ENCODE peak calls at places on chromosomes 13 and 19, in eight cellular contexts. T is HTR-8/SVneo, C is mucosa of gallbladder, B is posterior cingulate gyrus, E is nephron progenitor cell, O is ovary, Q is HL-60, W is neural crest cell. X is an unnamed sample.

GRCh38 chr19:2166741-2167738 is 3.3 kb downstream of the DOT1L start:
- DNase-seq in B (no peak), T (no peak), O (peak; percentile 87), C (peak; percentile 82), E (no peak), Q (no peak), W (no peak), X (no peak)

GRCh38 chr13:38017320-38017719 is 147.7 kb upstream of the TRPC4 start:
- DNase-seq in O (no peak), W (no peak), E (no peak), C (no peak), Q (no peak), T (no peak), B (no peak), X (no peak)

GRCh38 chr19:2887391-2887914 is 13.3 kb upstream of the ZNF57 start:
- DNase-seq in E (no peak), B (no peak), Q (peak; percentile 18), C (no peak), O (peak; percentile 39), T (peak; percentile 60), W (no peak), X (peak; percentile 17)

GRCh38 chr19:44876930-44877530 is 14.0 kb upstream of the TOMM40 start:
- DNase-seq in E (no peak), T (no peak), B (no peak), O (no peak), W (no peak), C (no peak), Q (peak; percentile 67), X (no peak)

GRCh38 chr19:50496189-50497029 is 14.6 kb downstream of the JOSD2 start:
- DNase-seq in C (no peak), T (no peak), W (peak; percentile 70), B (peak; percentile 83), Q (no peak), E (peak; percentile 42), O (no peak), X (no peak)

GRCh38 chr19:39607021-39607420 is 4.7 kb downstream of the LGALS13 start:
- DNase-seq in O (no peak), E (no peak), T (no peak), Q (no peak), C (no peak), W (no peak), B (no peak), X (no peak)

GRCh38 chr19:36100476-36100875 is 10.5 kb upstream of the OVOL3 start:
- DNase-seq in Q (no peak), O (no peak), T (no peak), E (no peak), C (no peak), B (no peak), W (no peak), X (no peak)

GRCh38 chr13:73167046-73167820 is 108.4 kb downstream of the KLF5 start:
- DNase-seq in C (no peak), E (no peak), B (no peak), O (no peak), T (no peak), Q (no peak), W (no peak), X (peak; percentile 66)

GRCh38 chr19:50465986-50466771 is 10.1 kb upstream of the EMC10 start:
- DNase-seq in C (peak; percentile 34), O (no peak), B (no peak), T (no peak), E (peak; percentile 69), W (peak; percentile 59), Q (no peak), X (no peak)

GRCh38 chr19:47778954-47779351 is 450 bp downstream of the SELENOW start:
- DNase-seq in Q (no peak), E (no peak), C (peak; percentile 52), W (no peak), O (peak; percentile 49), B (no peak), T (no peak), X (no peak)

GRCh38 chr13:20073775-20074174 is 87.1 kb downstream of the GJA3 start:
- DNase-seq in O (no peak), B (no peak), T (no peak), W (no peak), E (no peak), Q (no peak), C (no peak), X (no peak)

GRCh38 chr13:80196756-80197155 is 144.2 kb downstream of the SPRY2 start:
- DNase-seq in T (no peak), B (no peak), C (no peak), Q (no peak), O (no peak), W (no peak), E (no peak), X (no peak)

GRCh38 chr19:3778104-3778867 is 6.3 kb upstream of the RAX2 start:
- DNase-seq in T (no peak), O (no peak), E (no peak), C (no peak), B (no peak), W (no peak), Q (no peak), X (no peak)

GRCh38 chr19:43704002-43704705 is 11.7 kb upstream of the IRGC start:
- DNase-seq in W (no peak), Q (no peak), E (no peak), T (no peak), B (no peak), C (no peak), O (no peak), X (no peak)

GRCh38 chr19:49812452-49812996 is 568 bp downstream of the FUZ start:
- DNase-seq in O (no peak), E (no peak), C (no peak), T (no peak), Q (no peak), B (no peak), W (no peak), X (no peak)

GRCh38 chr13:113166266-113166665 is 7.8 kb downstream of the PROZ start:
- DNase-seq in O (no peak), W (no peak), C (no peak), T (no peak), E (no peak), Q (no peak), B (no peak), X (no peak)

GRCh38 chr13:20019033-20019432 is 60.5 kb downstream of the ZMYM2 start:
- DNase-seq in E (no peak), W (no peak), T (no peak), C (no peak), Q (no peak), B (no peak), O (no peak), X (no peak)

GRCh38 chr19:19627716-19628498 is at the start of gene LPAR2:
- DNase-seq in B (no peak), E (peak; percentile 73), C (peak; percentile 41), W (peak; percentile 43), Q (no peak), O (peak; percentile 66), T (no peak), X (no peak)

GRCh38 chr13:34654203-34654602 is 287.9 kb upstream of the NBEA start:
- DNase-seq in T (no peak), B (no peak), O (no peak), Q (no peak), C (no peak), W (no peak), E (no peak), X (no peak)

GRCh38 chr13:48334534-48335127 is 31.1 kb downstream of the RB1 start:
- DNase-seq in O (no peak), B (no peak), E (no peak), C (no peak), T (no peak), Q (no peak), W (no peak), X (no peak)

GRCh38 chr13:29991343-29991742 is 140.9 kb upstream of the UBL3 start:
- DNase-seq in T (peak; percentile 57), Q (no peak), W (no peak), C (no peak), O (no peak), B (no peak), E (no peak), X (no peak)

GRCh38 chr19:616276-616675 is 17.1 kb downstream of the POLRMT start:
- DNase-seq in B (no peak), E (no peak), C (no peak), W (no peak), Q (no peak), O (no peak), T (no peak), X (no peak)

GRCh38 chr19:6694147-6694815 is 24.3 kb upstream of the TNFSF14 start:
- DNase-seq in O (no peak), E (no peak), T (no peak), Q (no peak), B (no peak), C (no peak), W (no peak), X (no peak)

GRCh38 chr13:43728411-43728810 is 58.4 kb downstream of the ENOX1 start:
- DNase-seq in B (no peak), O (no peak), C (no peak), Q (no peak), W (no peak), E (no peak), T (no peak), X (no peak)

GRCh38 chr13:58324130-58324529 is 692.6 kb downstream of the PCDH17 start:
- DNase-seq in C (no peak), W (no peak), E (no peak), T (no peak), B (no peak), O (no peak), Q (peak; percentile 12), X (no peak)

GRCh38 chr13:97003071-97003470 is 8.8 kb upstream of the OXGR1 start:
- DNase-seq in E (no peak), B (no peak), W (no peak), C (no peak), O (no peak), Q (no peak), T (no peak), X (no peak)

GRCh38 chr13:23516190-23516589 is 54.0 kb upstream of the TNFRSF19 start:
- DNase-seq in B (no peak), E (no peak), O (no peak), Q (no peak), T (no peak), C (no peak), W (no peak), X (no peak)

GRCh38 chr13:113586661-113587479 is 2.3 kb downstream of the TFDP1 start:
- DNase-seq in Q (peak; percentile 79), E (no peak), T (no peak), C (no peak), W (no peak), B (no peak), O (peak; percentile 25), X (no peak)

GRCh38 chr19:47363758-47364529 is 14.8 kb downstream of the DHX34 start:
- DNase-seq in W (no peak), Q (no peak), B (no peak), O (no peak), E (no peak), C (no peak), T (peak; percentile 25), X (no peak)

GRCh38 chr13:27857271-27857670 is 62.5 kb upstream of the PDX1 start:
- DNase-seq in W (no peak), C (no peak), B (no peak), E (no peak), T (no peak), O (no peak), Q (no peak), X (no peak)

GRCh38 chr19:38731654-38732301 is 12.5 kb downstream of the CAPN12 start:
- DNase-seq in B (no peak), W (no peak), Q (no peak), E (no peak), O (peak; percentile 46), C (peak; percentile 80), T (no peak), X (no peak)

GRCh38 chr19:10230155-10230903 is 802 bp downstream of the S1PR2 start:
- DNase-seq in B (peak; percentile 32), W (peak; percentile 51), T (peak; percentile 47), C (peak; percentile 37), E (peak; percentile 79), O (peak; percentile 87), Q (no peak), X (no peak)